ENCODE peak calls at places on chromosome 4, in ten cellular contexts. I is NCI-H1694; R is stomach; X is GM19239; M is substantia nigra; N is neuronal stem cell; T is CD8-positive, alpha-beta T cell; Y is activated T-helper 9 cell treated with anti-CD3 and anti-CD28 coated beads, Interleukin-2, amount 50 U/mL, for 16 hours; H is LoVo; A is NCI-H2029 treated with DMSO at 0.1 percent for 48 hours. P is an unnamed sample.

GRCh38 chr4:157080605-157081004 is 4.7 kb downstream of the GLRB start:
- DNase-seq in I (no peak), R (no peak), X (no peak), M (no peak), N (no peak), T (no peak), Y (no peak), H (no peak), A (no peak), P (no peak)

GRCh38 chr4:145540235-145540634 is 58.6 kb downstream of the SMAD1 start:
- DNase-seq in I (no peak), R (no peak), X (no peak), M (no peak), N (no peak), T (no peak), Y (no peak), H (no peak), A (no peak), P (no peak)

GRCh38 chr4:71132486-71132885 is 139.0 kb downstream of the DCK start:
- DNase-seq in I (no peak), R (no peak), X (no peak), M (no peak), N (no peak), T (no peak), Y (no peak), H (no peak), A (no peak), P (no peak)

GRCh38 chr4:5632043-5632440 is 76.3 kb downstream of the EVC2 start:
- DNase-seq in I (no peak), R (no peak), X (no peak), M (no peak), N (no peak), T (no peak), Y (no peak), H (no peak), A (no peak), P (no peak)

GRCh38 chr4:90950385-90950841 is 823.2 kb downstream of the CCSER1 start:
- DNase-seq in I (no peak), R (no peak), X (no peak), M (no peak), N (no peak), T (no peak), Y (no peak), H (peak), A (peak), P (no peak)

GRCh38 chr4:186770446-186771175 is 47.0 kb upstream of the FAT1 start:
- DNase-seq in I (no peak), R (no peak), X (no peak), M (no peak), N (no peak), T (no peak), Y (no peak), H (no peak), A (no peak), P (no peak)

GRCh38 chr4:53937918-53938317 is 126.5 kb downstream of the CHIC2 start:
- DNase-seq in I (no peak), R (no peak), X (no peak), M (no peak), N (no peak), T (no peak), Y (no peak), H (no peak), A (no peak), P (no peak)

GRCh38 chr4:39698424-39699009 is 581 bp downstream of the UBE2K start:
- DNase-seq in I (no peak), R (peak), X (no peak), M (peak), N (no peak), T (peak), Y (peak), H (no peak), A (no peak), P (peak)

GRCh38 chr4:153409924-153410501 is 56.1 kb upstream of the TMEM131L start:
- DNase-seq in I (no peak), R (no peak), X (no peak), M (no peak), N (peak), T (no peak), Y (no peak), H (no peak), A (no peak), P (no peak)

GRCh38 chr4:8289151-8289750 is 19.7 kb downstream of the HTRA3 start:
- DNase-seq in I (no peak), R (no peak), X (no peak), M (no peak), N (no peak), T (no peak), Y (no peak), H (no peak), A (no peak), P (no peak)

GRCh38 chr4:21387683-21388082 is 560.9 kb downstream of the KCNIP4 start:
- DNase-seq in I (no peak), R (no peak), X (no peak), M (no peak), N (no peak), T (no peak), Y (no peak), H (no peak), A (no peak), P (no peak)